ENCODE peak calls at places on chromosomes 1 and 21, in eight cellular contexts. P is tibial artery; S is uterus; C is CD4-positive, alpha-beta memory T cell; K is psoas muscle; B is heart right ventricle; W is IMR-90; V is GM23248. E is an unnamed sample.

GRCh38 chr1:220717800-220718640 is 27.9 kb downstream of the C1orf115 start:
- DNase-seq in P (no peak), S (no peak), C (no peak), K (no peak), B (no peak), W (no peak), V (no peak), E (no peak)

GRCh38 chr1:30506785-30507312 is 216.5 kb downstream of the MATN1 start:
- DNase-seq in P (no peak), S (no peak), C (no peak), K (no peak), B (no peak), W (no peak), V (no peak), E (no peak)

GRCh38 chr1:118588566-118588965 is 399.6 kb downstream of the TBX15 start:
- DNase-seq in P (no peak), S (no peak), C (no peak), K (no peak), B (no peak), W (no peak), V (no peak), E (no peak)

GRCh38 chr1:10338047-10338446 is 60.8 kb upstream of the PGD start:
- DNase-seq in P (peak; percentile 25), S (peak; percentile 38), C (peak; percentile 25), K (peak; percentile 64), B (peak; percentile 47), W (peak; percentile 34), V (peak; percentile 65), E (no peak)

GRCh38 chr1:173853074-173853473 is 14.7 kb downstream of the GAS5 start:
- DNase-seq in P (no peak), S (no peak), C (no peak), K (no peak), B (peak; percentile 8), W (peak; percentile 88), V (peak; percentile 61), E (no peak)

GRCh38 chr1:228207851-228208821 is at the start of gene OBSCN:
- DNase-seq in P (no peak), S (no peak), C (no peak), K (peak; percentile 92), B (peak; percentile 70), W (no peak), V (no peak), E (no peak)

GRCh38 chr1:52553372-52554266 is 727 bp upstream of the TUT4 start:
- DNase-seq in P (peak; percentile 83), S (peak; percentile 85), C (peak; percentile 87), K (peak; percentile 91), B (peak; percentile 86), W (peak; percentile 86), V (peak; percentile 97), E (no peak)

GRCh38 chr1:182348916-182349747 is 42.5 kb downstream of the GLUL start:
- DNase-seq in P (peak; percentile 67), S (peak; percentile 33), C (no peak), K (peak; percentile 89), B (peak; percentile 71), W (no peak), V (peak; percentile 60), E (no peak)

GRCh38 chr21:31520506-31521163 is 138.9 kb upstream of the SOD1 start:
- DNase-seq in P (no peak), S (no peak), C (no peak), K (no peak), B (no peak), W (peak; percentile 19), V (no peak), E (no peak)

GRCh38 chr1:202807926-202808757 is at the start of gene KDM5B:
- DNase-seq in P (peak; percentile 36), S (peak; percentile 76), C (peak; percentile 50), K (peak; percentile 80), B (peak; percentile 68), W (peak; percentile 78), V (peak; percentile 86), E (no peak)

GRCh38 chr1:111961773-111962565 is 27.5 kb downstream of the KCND3 start:
- DNase-seq in P (no peak), S (no peak), C (no peak), K (no peak), B (no peak), W (no peak), V (no peak), E (no peak)

GRCh38 chr21:36517366-36518075 is 37.6 kb upstream of the CLDN14 start:
- DNase-seq in P (no peak), S (no peak), C (no peak), K (no peak), B (no peak), W (no peak), V (no peak), E (no peak)

GRCh38 chr1:65149391-65149729 is 1.4 kb downstream of the AK4 start:
- DNase-seq in P (no peak), S (no peak), C (peak; percentile 1), K (no peak), B (no peak), W (no peak), V (no peak), E (no peak)

GRCh38 chr1:240310226-240310925 is 218.7 kb downstream of the FMN2 start:
- DNase-seq in P (no peak), S (no peak), C (no peak), K (no peak), B (no peak), W (peak; percentile 85), V (peak; percentile 77), E (peak; percentile 71)

GRCh38 chr1:198623920-198624647 is 14.8 kb upstream of the PTPRC start:
- DNase-seq in P (no peak), S (no peak), C (no peak), K (no peak), B (no peak), W (peak; percentile 71), V (peak; percentile 77), E (no peak)
- H3K36me3 ChIP-seq in P (no peaks in the 10 kb centered on the region), S (no peaks in the 10 kb centered on the region), C (no peaks in the 10 kb centered on the region), K (no peaks in the 10 kb centered on the region), B (no peaks in the 10 kb centered on the region), W (no peaks in the 10 kb centered on the region), V (no peaks in the 10 kb centered on the region), E (no peaks in the 10 kb centered on the region)

GRCh38 chr1:11487196-11487751 is 8.3 kb downstream of the DISP3 start:
- DNase-seq in P (no peak), S (no peak), C (no peak), K (no peak), B (no peak), W (no peak), V (no peak), E (no peak)
- H3K36me3 ChIP-seq in P (no peaks in the 10 kb centered on the region), S (no peaks in the 10 kb centered on the region), C (no peaks in the 10 kb centered on the region), K (no peaks in the 10 kb centered on the region), B (no peaks in the 10 kb centered on the region), W (no peaks in the 10 kb centered on the region), V (no peaks in the 10 kb centered on the region), E (no peaks in the 10 kb centered on the region)

GRCh38 chr1:184698969-184699368 is 55.7 kb downstream of the EDEM3 start:
- DNase-seq in P (no peak), S (no peak), C (no peak), K (no peak), B (no peak), W (no peak), V (no peak), E (no peak)
- H3K36me3 ChIP-seq in P (peaks cover 51% of the 10 kb centered on the region), S (no peaks in the 10 kb centered on the region), C (peaks cover 27% of the 10 kb centered on the region), K (peaks cover 95% of the 10 kb centered on the region), B (no peaks in the 10 kb centered on the region), W (peaks cover 9% of the 10 kb centered on the region), V (peaks cover 46% of the 10 kb centered on the region), E (peaks cover 5% of the 10 kb centered on the region)

DNA sequence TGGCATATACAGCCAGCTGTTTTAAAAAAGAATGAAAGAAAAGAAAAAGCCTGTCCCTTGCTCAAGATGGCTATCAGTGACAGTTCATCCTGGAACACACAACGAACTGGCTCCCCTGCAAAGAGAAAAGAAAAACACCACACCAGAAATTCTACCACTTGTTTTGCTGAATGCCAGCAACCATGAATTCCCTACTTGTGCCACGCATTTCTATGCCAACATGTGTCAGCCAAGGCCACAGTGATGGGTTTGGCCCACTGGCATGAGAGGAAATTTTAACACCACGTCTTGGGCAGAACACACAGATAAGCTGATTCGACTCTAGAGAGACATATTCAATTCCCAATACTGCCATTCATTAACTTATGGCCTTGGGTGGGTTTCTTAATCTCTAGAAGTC is 64.0 kb downstream of the CAPZB start:
- DNase-seq in P (no peak), S (no peak), C (no peak), K (no peak), B (no peak), W (no peak), V (no peak), E (no peak)
- H3K36me3 ChIP-seq in P (peaks cover 15% of the 10 kb centered on the region), S (no peaks in the 10 kb centered on the region), C (peaks cover 34% of the 10 kb centered on the region), K (peaks cover 13% of the 10 kb centered on the region), B (no peaks in the 10 kb centered on the region), W (peaks cover 18% of the 10 kb centered on the region), V (peaks cover 7% of the 10 kb centered on the region), E (peaks cover 1% of the 10 kb centered on the region)

GRCh38 chr1:147611021-147611426 is 59.3 kb downstream of the ACP6 start:
- DNase-seq in P (no peak), S (no peak), C (no peak), K (no peak), B (no peak), W (no peak), V (no peak), E (no peak)
- H3K36me3 ChIP-seq in P (peaks cover 57% of the 10 kb centered on the region), S (no peaks in the 10 kb centered on the region), C (peaks cover 12% of the 10 kb centered on the region), K (peaks cover 41% of the 10 kb centered on the region), B (peaks cover under 1% of the 10 kb centered on the region), W (peaks cover 41% of the 10 kb centered on the region), V (no peaks in the 10 kb centered on the region), E (peaks cover 2% of the 10 kb centered on the region)

DNA sequence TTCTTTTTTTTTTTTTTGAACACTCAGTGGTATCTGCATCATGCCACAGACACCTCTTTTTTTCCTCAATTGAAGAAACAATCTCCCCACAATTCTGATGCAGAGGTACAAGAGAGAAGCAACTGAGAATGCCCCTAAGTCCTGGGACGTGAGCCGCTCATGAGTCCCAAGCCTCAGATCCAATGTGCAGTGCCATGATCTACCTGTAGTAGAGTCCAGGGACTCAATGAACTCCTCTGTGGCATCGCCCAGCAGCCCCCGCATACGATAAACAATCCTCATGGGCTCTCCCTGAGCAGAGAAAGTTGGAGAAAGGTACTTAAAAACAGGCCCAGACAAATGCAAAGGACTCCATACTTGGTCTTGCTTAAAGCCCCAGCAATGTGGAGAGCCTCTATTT is 113.1 kb downstream of the UBR4 start:
- DNase-seq in P (no peak), S (no peak), C (no peak), K (no peak), B (no peak), W (no peak), V (no peak), E (no peak)
- H3K36me3 ChIP-seq in P (peaks cover 100% of the 10 kb centered on the region), S (no peaks in the 10 kb centered on the region), C (peaks cover 100% of the 10 kb centered on the region), K (peaks cover 100% of the 10 kb centered on the region), B (peaks cover 12% of the 10 kb centered on the region), W (peaks cover 81% of the 10 kb centered on the region), V (peaks cover 100% of the 10 kb centered on the region), E (peaks cover 53% of the 10 kb centered on the region)